ENCODE peak calls at places on chromosomes 6 and 20, in eight cellular contexts. One of them, this sample, is unnamed.

GRCh38 chr6:99736302-99736701 is 129.7 kb downstream of the PRDM13 start:
- DNase-seq in tibial nerve: no peak
- DNase-seq in astrocyte of the spinal cord: no peak
- DNase-seq in cardiac muscle cell: no peak
- DNase-seq in fibroblast of mammary gland: no peak
- DNase-seq in GM23338: peak
- DNase-seq in mucosa of descending colon: no peak
- DNase-seq in choroid plexus epithelial cell: no peak
- DNase-seq in this sample: no peak

GRCh38 chr20:10558635-10559187 is 115.1 kb downstream of the JAG1 start:
- DNase-seq in tibial nerve: no peak
- DNase-seq in astrocyte of the spinal cord: peak
- DNase-seq in cardiac muscle cell: peak
- DNase-seq in fibroblast of mammary gland: peak
- DNase-seq in GM23338: no peak
- DNase-seq in mucosa of descending colon: no peak
- DNase-seq in choroid plexus epithelial cell: peak
- DNase-seq in this sample: peak

GRCh38 chr6:127924440-127924839 is 23.6 kb upstream of the THEMIS start:
- DNase-seq in tibial nerve: no peak
- DNase-seq in astrocyte of the spinal cord: peak
- DNase-seq in cardiac muscle cell: no peak
- DNase-seq in fibroblast of mammary gland: peak
- DNase-seq in GM23338: no peak
- DNase-seq in mucosa of descending colon: no peak
- DNase-seq in choroid plexus epithelial cell: peak
- DNase-seq in this sample: no peak

GRCh38 chr6:37029249-37029959 is 23.9 kb downstream of the FGD2 start:
- DNase-seq in tibial nerve: no peak
- DNase-seq in astrocyte of the spinal cord: peak
- DNase-seq in cardiac muscle cell: peak
- DNase-seq in fibroblast of mammary gland: peak
- DNase-seq in GM23338: peak
- DNase-seq in mucosa of descending colon: peak
- DNase-seq in choroid plexus epithelial cell: peak
- DNase-seq in this sample: peak

GRCh38 chr6:70860044-70860443 is 96.8 kb downstream of the B3GAT2 start:
- DNase-seq in tibial nerve: no peak
- DNase-seq in astrocyte of the spinal cord: no peak
- DNase-seq in cardiac muscle cell: no peak
- DNase-seq in fibroblast of mammary gland: peak
- DNase-seq in GM23338: no peak
- DNase-seq in mucosa of descending colon: no peak
- DNase-seq in choroid plexus epithelial cell: no peak
- DNase-seq in this sample: peak

GRCh38 chr6:16199792-16200191 is 38.6 kb upstream of the GMPR start:
- DNase-seq in tibial nerve: no peak
- DNase-seq in astrocyte of the spinal cord: no peak
- DNase-seq in cardiac muscle cell: peak
- DNase-seq in fibroblast of mammary gland: no peak
- DNase-seq in GM23338: no peak
- DNase-seq in mucosa of descending colon: no peak
- DNase-seq in choroid plexus epithelial cell: no peak
- DNase-seq in this sample: no peak

GRCh38 chr6:44342489-44342888 is at the start of gene SPATS1:
- DNase-seq in tibial nerve: peak
- DNase-seq in astrocyte of the spinal cord: no peak
- DNase-seq in cardiac muscle cell: no peak
- DNase-seq in fibroblast of mammary gland: no peak
- DNase-seq in GM23338: peak
- DNase-seq in mucosa of descending colon: no peak
- DNase-seq in choroid plexus epithelial cell: peak
- DNase-seq in this sample: no peak

GRCh38 chr20:53611449-53611894 is 17.8 kb upstream of the ZNF217 start:
- DNase-seq in tibial nerve: no peak
- DNase-seq in astrocyte of the spinal cord: peak
- DNase-seq in cardiac muscle cell: peak
- DNase-seq in fibroblast of mammary gland: peak
- DNase-seq in GM23338: peak
- DNase-seq in mucosa of descending colon: no peak
- DNase-seq in choroid plexus epithelial cell: peak
- DNase-seq in this sample: peak

GRCh38 chr6:35219683-35220326 is 6.0 kb downstream of the SCUBE3 start:
- DNase-seq in tibial nerve: no peak
- DNase-seq in astrocyte of the spinal cord: no peak
- DNase-seq in cardiac muscle cell: no peak
- DNase-seq in fibroblast of mammary gland: no peak
- DNase-seq in GM23338: no peak
- DNase-seq in mucosa of descending colon: no peak
- DNase-seq in choroid plexus epithelial cell: no peak
- DNase-seq in this sample: no peak

GRCh38 chr6:138691595-138692057 is 81.9 kb upstream of the CCDC28A start:
- DNase-seq in tibial nerve: no peak
- DNase-seq in astrocyte of the spinal cord: peak
- DNase-seq in cardiac muscle cell: peak
- DNase-seq in fibroblast of mammary gland: peak
- DNase-seq in GM23338: peak
- DNase-seq in mucosa of descending colon: no peak
- DNase-seq in choroid plexus epithelial cell: peak
- DNase-seq in this sample: peak

GRCh38 chr20:39885975-39886649 is 802.9 kb downstream of the MAFB start:
- DNase-seq in tibial nerve: peak
- DNase-seq in astrocyte of the spinal cord: peak
- DNase-seq in cardiac muscle cell: peak
- DNase-seq in fibroblast of mammary gland: peak
- DNase-seq in GM23338: peak
- DNase-seq in mucosa of descending colon: no peak
- DNase-seq in choroid plexus epithelial cell: peak
- DNase-seq in this sample: peak

GRCh38 chr6:35427851-35428321 is 24.3 kb upstream of the FANCE start:
- DNase-seq in tibial nerve: no peak
- DNase-seq in astrocyte of the spinal cord: peak
- DNase-seq in cardiac muscle cell: no peak
- DNase-seq in fibroblast of mammary gland: peak
- DNase-seq in GM23338: peak
- DNase-seq in mucosa of descending colon: no peak
- DNase-seq in choroid plexus epithelial cell: peak
- DNase-seq in this sample: peak

GRCh38 chr20:24100370-24101011 is 111.9 kb upstream of the GGTLC1 start:
- DNase-seq in tibial nerve: no peak
- DNase-seq in astrocyte of the spinal cord: peak
- DNase-seq in cardiac muscle cell: peak
- DNase-seq in fibroblast of mammary gland: peak
- DNase-seq in GM23338: peak
- DNase-seq in mucosa of descending colon: no peak
- DNase-seq in choroid plexus epithelial cell: peak
- DNase-seq in this sample: peak

GRCh38 chr20:45012682-45013302 is 46.5 kb downstream of the STK4 start:
- DNase-seq in tibial nerve: no peak
- DNase-seq in astrocyte of the spinal cord: peak
- DNase-seq in cardiac muscle cell: no peak
- DNase-seq in fibroblast of mammary gland: peak
- DNase-seq in GM23338: peak
- DNase-seq in mucosa of descending colon: no peak
- DNase-seq in choroid plexus epithelial cell: peak
- DNase-seq in this sample: peak

GRCh38 chr6:142013875-142014495 is 118.7 kb upstream of the GJE1 start:
- DNase-seq in tibial nerve: no peak
- DNase-seq in astrocyte of the spinal cord: peak
- DNase-seq in cardiac muscle cell: no peak
- DNase-seq in fibroblast of mammary gland: no peak
- DNase-seq in GM23338: no peak
- DNase-seq in mucosa of descending colon: no peak
- DNase-seq in choroid plexus epithelial cell: no peak
- DNase-seq in this sample: no peak

GRCh38 chr6:165664553-165665383 is 1.7 kb upstream of the PDE10A start:
- DNase-seq in tibial nerve: no peak
- DNase-seq in astrocyte of the spinal cord: no peak
- DNase-seq in cardiac muscle cell: no peak
- DNase-seq in fibroblast of mammary gland: no peak
- DNase-seq in GM23338: peak
- DNase-seq in mucosa of descending colon: no peak
- DNase-seq in choroid plexus epithelial cell: peak
- DNase-seq in this sample: peak
- H3K4me3 ChIP-seq in tibial nerve: no peak
- H3K4me3 ChIP-seq in astrocyte of the spinal cord: peak
- H3K4me3 ChIP-seq in cardiac muscle cell: peak
- H3K4me3 ChIP-seq in fibroblast of mammary gland: no peak
- H3K4me3 ChIP-seq in GM23338: peak
- H3K4me3 ChIP-seq in mucosa of descending colon: no peak
- H3K4me3 ChIP-seq in choroid plexus epithelial cell: peak
- H3K4me3 ChIP-seq in this sample: peak

GRCh38 chr20:36133821-36134220 is 20.7 kb upstream of the EPB41L1 start:
- DNase-seq in tibial nerve: no peak
- DNase-seq in astrocyte of the spinal cord: no peak
- DNase-seq in cardiac muscle cell: no peak
- DNase-seq in fibroblast of mammary gland: no peak
- DNase-seq in GM23338: no peak
- DNase-seq in mucosa of descending colon: no peak
- DNase-seq in choroid plexus epithelial cell: no peak
- DNase-seq in this sample: no peak

GRCh38 chr20:36130316-36130865 is 24.1 kb upstream of the EPB41L1 start:
- DNase-seq in tibial nerve: no peak
- DNase-seq in astrocyte of the spinal cord: no peak
- DNase-seq in cardiac muscle cell: no peak
- DNase-seq in fibroblast of mammary gland: no peak
- DNase-seq in GM23338: no peak
- DNase-seq in mucosa of descending colon: no peak
- DNase-seq in choroid plexus epithelial cell: no peak
- DNase-seq in this sample: no peak

GRCh38 chr20:36132802-36133211 is 21.7 kb upstream of the EPB41L1 start:
- DNase-seq in tibial nerve: peak
- DNase-seq in astrocyte of the spinal cord: no peak
- DNase-seq in cardiac muscle cell: no peak
- DNase-seq in fibroblast of mammary gland: no peak
- DNase-seq in GM23338: no peak
- DNase-seq in mucosa of descending colon: no peak
- DNase-seq in choroid plexus epithelial cell: no peak
- DNase-seq in this sample: no peak

GRCh38 chr20:36135159-36135558 is 19.4 kb upstream of the EPB41L1 start:
- DNase-seq in tibial nerve: no peak
- DNase-seq in astrocyte of the spinal cord: no peak
- DNase-seq in cardiac muscle cell: no peak
- DNase-seq in fibroblast of mammary gland: no peak
- DNase-seq in GM23338: no peak
- DNase-seq in mucosa of descending colon: no peak
- DNase-seq in choroid plexus epithelial cell: no peak
- DNase-seq in this sample: no peak

GRCh38 chr20:36135821-36136220 is 18.7 kb upstream of the EPB41L1 start:
- DNase-seq in tibial nerve: no peak
- DNase-seq in astrocyte of the spinal cord: no peak
- DNase-seq in cardiac muscle cell: no peak
- DNase-seq in fibroblast of mammary gland: no peak
- DNase-seq in GM23338: no peak
- DNase-seq in mucosa of descending colon: no peak
- DNase-seq in choroid plexus epithelial cell: no peak
- DNase-seq in this sample: no peak
- TF ChIP-seq CTCF in tibial nerve: no peak
- TF ChIP-seq CTCF in astrocyte of the spinal cord: no peak
- TF ChIP-seq CTCF in cardiac muscle cell: no peak
- TF ChIP-seq CTCF in fibroblast of mammary gland: no peak
- TF ChIP-seq CTCF in GM23338: no peak
- TF ChIP-seq CTCF in mucosa of descending colon: no peak
- TF ChIP-seq CTCF in choroid plexus epithelial cell: no peak
- TF ChIP-seq CTCF in this sample: no peak

GRCh38 chr20:63854766-63855362 is 6.4 kb upstream of the ABHD16B start:
- DNase-seq in tibial nerve: no peak
- DNase-seq in astrocyte of the spinal cord: no peak
- DNase-seq in cardiac muscle cell: peak
- DNase-seq in fibroblast of mammary gland: no peak
- DNase-seq in GM23338: no peak
- DNase-seq in mucosa of descending colon: no peak
- DNase-seq in choroid plexus epithelial cell: no peak
- DNase-seq in this sample: no peak

GRCh38 chr20:63856111-63856511 is 5.2 kb upstream of the ABHD16B start:
- DNase-seq in tibial nerve: no peak
- DNase-seq in astrocyte of the spinal cord: no peak
- DNase-seq in cardiac muscle cell: no peak
- DNase-seq in fibroblast of mammary gland: no peak
- DNase-seq in GM23338: peak
- DNase-seq in mucosa of descending colon: no peak
- DNase-seq in choroid plexus epithelial cell: no peak
- DNase-seq in this sample: no peak

GRCh38 chr20:63855363-63856110 is 5.8 kb upstream of the ABHD16B start:
- DNase-seq in tibial nerve: no peak
- DNase-seq in astrocyte of the spinal cord: no peak
- DNase-seq in cardiac muscle cell: no peak
- DNase-seq in fibroblast of mammary gland: no peak
- DNase-seq in GM23338: peak
- DNase-seq in mucosa of descending colon: no peak
- DNase-seq in choroid plexus epithelial cell: no peak
- DNase-seq in this sample: no peak

GRCh38 chr20:63850689-63851547 is 10.4 kb upstream of the ABHD16B start:
- DNase-seq in tibial nerve: no peak
- DNase-seq in astrocyte of the spinal cord: no peak
- DNase-seq in cardiac muscle cell: no peak
- DNase-seq in fibroblast of mammary gland: no peak
- DNase-seq in GM23338: no peak
- DNase-seq in mucosa of descending colon: no peak
- DNase-seq in choroid plexus epithelial cell: no peak
- DNase-seq in this sample: no peak

DNA sequence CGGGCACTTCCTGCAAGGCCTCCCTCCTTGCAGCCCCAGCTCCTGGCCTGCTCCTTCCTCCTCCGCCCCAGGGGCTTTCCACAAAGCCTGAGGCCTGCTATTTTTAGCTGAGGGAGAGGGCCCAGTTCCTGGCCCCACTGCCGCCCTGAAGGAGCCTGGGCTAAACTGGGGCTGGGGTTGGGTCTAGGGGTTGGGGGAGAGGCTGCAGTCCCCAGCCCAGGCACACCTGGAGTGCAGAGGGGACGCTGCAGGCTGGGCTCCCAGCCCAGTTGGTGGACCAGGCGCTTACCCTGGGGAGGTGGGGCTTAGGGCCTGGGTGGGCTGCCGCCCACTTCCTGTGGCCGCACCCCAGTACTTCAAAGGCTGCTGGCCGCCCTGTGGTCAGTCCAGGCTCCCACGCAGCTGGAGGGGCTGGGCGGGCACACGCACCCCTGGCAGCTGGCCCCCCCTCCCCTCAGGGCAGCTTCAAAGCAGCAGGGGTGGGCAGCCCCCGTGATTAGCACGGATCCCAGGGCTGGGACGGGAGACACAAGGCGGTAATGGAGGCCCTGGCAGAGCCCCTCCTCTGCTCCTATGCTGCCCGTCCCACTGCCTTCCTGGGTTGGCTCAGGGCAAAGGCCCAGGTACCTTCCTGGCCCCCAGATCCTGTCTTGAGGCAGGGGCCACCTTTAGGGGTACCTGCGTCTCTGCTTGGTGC is 7.1 kb upstream of the ABHD16B start:
- DNase-seq in tibial nerve: no peak
- DNase-seq in astrocyte of the spinal cord: no peak
- DNase-seq in cardiac muscle cell: no peak
- DNase-seq in fibroblast of mammary gland: no peak
- DNase-seq in GM23338: peak
- DNase-seq in mucosa of descending colon: no peak
- DNase-seq in choroid plexus epithelial cell: peak
- DNase-seq in this sample: no peak
- H3K4me3 ChIP-seq in tibial nerve: no peak
- H3K4me3 ChIP-seq in astrocyte of the spinal cord: no peak
- H3K4me3 ChIP-seq in cardiac muscle cell: no peak
- H3K4me3 ChIP-seq in fibroblast of mammary gland: no peak
- H3K4me3 ChIP-seq in GM23338: peak
- H3K4me3 ChIP-seq in mucosa of descending colon: no peak
- H3K4me3 ChIP-seq in choroid plexus epithelial cell: no peak
- H3K4me3 ChIP-seq in this sample: no peak

GRCh38 chr6:72250664-72251063 is 364.3 kb downstream of the RIMS1 start:
- DNase-seq in tibial nerve: no peak
- DNase-seq in astrocyte of the spinal cord: no peak
- DNase-seq in cardiac muscle cell: no peak
- DNase-seq in fibroblast of mammary gland: peak
- DNase-seq in GM23338: no peak
- DNase-seq in mucosa of descending colon: no peak
- DNase-seq in choroid plexus epithelial cell: peak
- DNase-seq in this sample: peak
- TF ChIP-seq CTCF in tibial nerve: no peak
- TF ChIP-seq CTCF in astrocyte of the spinal cord: no peak
- TF ChIP-seq CTCF in cardiac muscle cell: peak
- TF ChIP-seq CTCF in fibroblast of mammary gland: no peak
- TF ChIP-seq CTCF in GM23338: no peak
- TF ChIP-seq CTCF in mucosa of descending colon: no peak
- TF ChIP-seq CTCF in choroid plexus epithelial cell: peak
- TF ChIP-seq CTCF in this sample: no peak